ENCODE peak calls at places on chromosomes 7 and 10, in ten cellular contexts. O is A549, G is epithelial cell of proximal tubule, P is AG09319, K is ovary, J is neural crest cell, F is tibial artery, T is transverse colon, V is fibroblast of the aortic adventitia, C is heart left ventricle. S is an unnamed sample.

GRCh38 chr10:12376211-12376610 is 26.9 kb downstream of the CAMK1D start:
- DNase-seq in O (no peak), G (no peak), P (no peak), K (no peak), J (no peak), F (no peak), T (no peak), V (no peak), C (no peak), S (no peak)

GRCh38 chr7:151803841-151804240 is 73.1 kb downstream of the PRKAG2 start:
- DNase-seq in O (no peak), G (no peak), P (no peak), K (no peak), J (no peak), F (no peak), T (no peak), V (no peak), C (no peak), S (no peak)

GRCh38 chr10:117272195-117273076 is 31.5 kb downstream of the SLC18A2 start:
- DNase-seq in O (no peak), G (no peak), P (no peak), K (no peak), J (no peak), F (no peak), T (no peak), V (no peak), C (no peak), S (no peak)

GRCh38 chr7:66110861-66111260 is 3.8 kb upstream of the CRCP start:
- DNase-seq in O (peak; percentile 17), G (peak; percentile 59), P (no peak), K (no peak), J (no peak), F (no peak), T (no peak), V (peak; percentile 91), C (no peak), S (peak; percentile 97)

GRCh38 chr10:114328876-114329275 is 75.4 kb downstream of the AFAP1L2 start:
- DNase-seq in O (no peak), G (no peak), P (no peak), K (no peak), J (no peak), F (no peak), T (no peak), V (peak; percentile 4), C (peak; percentile 81), S (no peak)

GRCh38 chr10:67612577-67613537 is 83.1 kb downstream of the CTNNA3 start:
- DNase-seq in O (no peak), G (peak; percentile 7), P (no peak), K (no peak), J (no peak), F (no peak), T (no peak), V (no peak), C (no peak), S (peak; percentile 74)

GRCh38 chr10:57664815-57665214 is 602.9 kb downstream of the IPMK start:
- DNase-seq in O (no peak), G (no peak), P (no peak), K (no peak), J (no peak), F (no peak), T (no peak), V (no peak), C (no peak), S (no peak)

GRCh38 chr7:20858913-20859312 is 72.2 kb upstream of the SP8 start:
- DNase-seq in O (no peak), G (no peak), P (no peak), K (no peak), J (no peak), F (no peak), T (no peak), V (no peak), C (no peak), S (no peak)

GRCh38 chr7:115267503-115267902 is 345.6 kb downstream of the MDFIC start:
- DNase-seq in O (no peak), G (no peak), P (no peak), K (no peak), J (no peak), F (no peak), T (no peak), V (no peak), C (no peak), S (no peak)

GRCh38 chr10:120474956-120475355 is 17.9 kb downstream of the PLPP4 start:
- DNase-seq in O (no peak), G (no peak), P (no peak), K (no peak), J (no peak), F (no peak), T (no peak), V (no peak), C (no peak), S (no peak)

GRCh38 chr10:78865518-78865835 is 203.3 kb upstream of the ZMIZ1 start:
- DNase-seq in O (no peak), G (no peak), P (no peak), K (peak; percentile 58), J (no peak), F (no peak), T (no peak), V (peak; percentile 72), C (no peak), S (no peak)

GRCh38 chr7:102912742-102913141 is at the start of gene LRRC17:
- DNase-seq in O (no peak), G (no peak), P (peak; percentile 35), K (peak; percentile 50), J (peak; percentile 36), F (no peak), T (no peak), V (peak; percentile 94), C (peak; percentile 34), S (peak; percentile 72)

GRCh38 chr10:121265320-121265719 is 332.9 kb downstream of the FGFR2 start:
- DNase-seq in O (no peak), G (no peak), P (no peak), K (no peak), J (no peak), F (no peak), T (no peak), V (no peak), C (no peak), S (no peak)

GRCh38 chr7:66642932-66643331 is 14.3 kb downstream of the KCTD7 start:
- DNase-seq in O (no peak), G (no peak), P (no peak), K (no peak), J (no peak), F (no peak), T (no peak), V (no peak), C (no peak), S (no peak)

GRCh38 chr10:6583447-6583846 is 3.4 kb upstream of the PRKCQ start:
- DNase-seq in O (no peak), G (no peak), P (no peak), K (no peak), J (no peak), F (no peak), T (no peak), V (no peak), C (no peak), S (no peak)

GRCh38 chr7:157427811-157428553 is 91.2 kb downstream of the DNAJB6 start:
- DNase-seq in O (no peak), G (no peak), P (no peak), K (no peak), J (no peak), F (no peak), T (no peak), V (no peak), C (peak; percentile 17), S (no peak)

GRCh38 chr7:6106140-6106904 is 75.1 kb downstream of the ANKRD61 start:
- DNase-seq in O (no peak), G (no peak), P (peak; percentile 11), K (no peak), J (no peak), F (no peak), T (peak; percentile 28), V (peak; percentile 73), C (no peak), S (peak; percentile 28)

GRCh38 chr7:70752794-70753241 is 379.1 kb upstream of the GALNT17 start:
- DNase-seq in O (no peak), G (no peak), P (no peak), K (no peak), J (no peak), F (no peak), T (no peak), V (peak; percentile 33), C (no peak), S (no peak)

GRCh38 chr10:116444527-116445142 is 17.0 kb downstream of the PNLIPRP3 start:
- DNase-seq in O (peak; percentile 20), G (no peak), P (peak; percentile 4), K (no peak), J (peak; percentile 48), F (no peak), T (no peak), V (peak; percentile 41), C (no peak), S (peak; percentile 5)

GRCh38 chr10:34716958-34717357 is 98.1 kb downstream of the PARD3 start:
- DNase-seq in O (no peak), G (no peak), P (no peak), K (no peak), J (no peak), F (no peak), T (no peak), V (no peak), C (no peak), S (no peak)
- TF ChIP-seq CTCF in O (no peak), G (no peak), P (no peak), K (no peak), J (no peak), F (no peak), T (no peak), V (no peak), C (no peak), S (no peak)

GRCh38 chr7:4830176-4830575 is 31.7 kb downstream of the PAPOLB start:
- DNase-seq in O (peak; percentile 35), G (no peak), P (no peak), K (peak; percentile 48), J (peak; percentile 74), F (peak; percentile 51), T (peak; percentile 53), V (peak; percentile 45), C (peak; percentile 83), S (peak; percentile 57)
- TF ChIP-seq CTCF in O (peak; percentile 53), G (peak; percentile 100), P (peak; percentile 65), K (peak; percentile 45), J (peak; percentile 83), F (peak; percentile 62), T (peak; percentile 58), V (peak; percentile 68), C (peak; percentile 60), S (peak; percentile 75)

GRCh38 chr7:99928994-99929729 is at the start of gene GJC3:
- DNase-seq in O (peak; percentile 85), G (no peak), P (no peak), K (no peak), J (peak; percentile 46), F (peak; percentile 32), T (peak; percentile 53), V (peak; percentile 47), C (peak; percentile 71), S (peak; percentile 66)
- TF ChIP-seq CTCF in O (peak; percentile 54), G (peak; percentile 57), P (peak; percentile 29), K (no peak), J (peak; percentile 55), F (no peak), T (no peak), V (peak; percentile 45), C (peak; percentile 53), S (peak; percentile 50)

DNA sequence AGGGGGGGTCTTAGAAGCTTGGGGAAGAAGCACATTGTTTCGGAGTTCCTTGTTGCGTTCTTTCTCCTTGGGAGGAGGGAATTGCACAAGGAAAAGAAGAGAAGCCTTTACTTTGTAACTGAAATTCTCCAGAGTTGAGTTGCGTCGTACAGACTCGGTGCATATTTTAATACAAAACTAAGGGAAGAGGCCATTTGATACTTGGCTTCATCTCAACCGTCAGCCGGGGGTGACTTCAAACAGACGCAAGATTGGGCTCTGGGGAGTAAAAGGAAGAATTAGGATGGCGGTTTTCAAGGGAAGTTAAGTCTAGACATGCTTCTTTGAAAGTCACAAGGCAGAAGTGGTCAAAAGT is 1.5 kb downstream of the PRR15 start:
- DNase-seq in O (no peak), G (peak; percentile 25), P (no peak), K (no peak), J (no peak), F (no peak), T (no peak), V (peak; percentile 62), C (no peak), S (no peak)
- TF ChIP-seq CTCF in O (no peak), G (no peak), P (no peak), K (no peak), J (no peak), F (no peak), T (no peak), V (no peak), C (no peak), S (no peak)

S was measured in HFFc6.